ENCODE peak calls at places on chromosome 13, in eight cellular contexts. One of them, this sample, is unnamed.
A peak's percentile ranks its signal among the peaks of the same experiment; 100 is the strongest.

GRCh38 chr13:30906411-30906990 is 430 bp downstream of the MEDAG start:
- DNase-seq in CD4-positive, alpha-beta T cell: no peak
- DNase-seq in right cardiac atrium: peak; percentile 78
- DNase-seq in mesendoderm: peak; percentile 46
- DNase-seq in CD8-positive, alpha-beta T cell: no peak
- DNase-seq in AG04450: no peak
- DNase-seq in psoas muscle: no peak
- DNase-seq in effector memory CD4-positive, alpha-beta T cell: no peak
- DNase-seq in this sample: peak; percentile 33

GRCh38 chr13:47897411-47898050 is 103.5 kb downstream of the SUCLA2 start:
- DNase-seq in CD4-positive, alpha-beta T cell: no peak
- DNase-seq in right cardiac atrium: no peak
- DNase-seq in mesendoderm: peak; percentile 97
- DNase-seq in CD8-positive, alpha-beta T cell: no peak
- DNase-seq in AG04450: no peak
- DNase-seq in psoas muscle: no peak
- DNase-seq in effector memory CD4-positive, alpha-beta T cell: no peak
- DNase-seq in this sample: no peak

GRCh38 chr13:77918391-77919261 is at the start of gene EDNRB:
- DNase-seq in CD4-positive, alpha-beta T cell: no peak
- DNase-seq in right cardiac atrium: peak; percentile 85
- DNase-seq in mesendoderm: peak; percentile 74
- DNase-seq in CD8-positive, alpha-beta T cell: no peak
- DNase-seq in AG04450: no peak
- DNase-seq in psoas muscle: peak; percentile 71
- DNase-seq in effector memory CD4-positive, alpha-beta T cell: no peak
- DNase-seq in this sample: peak; percentile 52

GRCh38 chr13:89402211-89402610 is 1731.0 kb downstream of the SLITRK5 start:
- DNase-seq in CD4-positive, alpha-beta T cell: no peak
- DNase-seq in right cardiac atrium: no peak
- DNase-seq in mesendoderm: no peak
- DNase-seq in CD8-positive, alpha-beta T cell: no peak
- DNase-seq in AG04450: no peak
- DNase-seq in psoas muscle: no peak
- DNase-seq in effector memory CD4-positive, alpha-beta T cell: no peak
- DNase-seq in this sample: no peak

GRCh38 chr13:80458546-80458945 is 117.6 kb upstream of the SPRY2 start:
- DNase-seq in CD4-positive, alpha-beta T cell: no peak
- DNase-seq in right cardiac atrium: no peak
- DNase-seq in mesendoderm: no peak
- DNase-seq in CD8-positive, alpha-beta T cell: no peak
- DNase-seq in AG04450: no peak
- DNase-seq in psoas muscle: no peak
- DNase-seq in effector memory CD4-positive, alpha-beta T cell: no peak
- DNase-seq in this sample: no peak

GRCh38 chr13:85590231-85590931 is 208.8 kb downstream of the SLITRK6 start:
- DNase-seq in CD4-positive, alpha-beta T cell: no peak
- DNase-seq in right cardiac atrium: no peak
- DNase-seq in mesendoderm: no peak
- DNase-seq in CD8-positive, alpha-beta T cell: no peak
- DNase-seq in AG04450: no peak
- DNase-seq in psoas muscle: no peak
- DNase-seq in effector memory CD4-positive, alpha-beta T cell: no peak
- DNase-seq in this sample: no peak

GRCh38 chr13:62209539-62209938 is 793.9 kb upstream of the PCDH20 start:
- DNase-seq in CD4-positive, alpha-beta T cell: no peak
- DNase-seq in right cardiac atrium: no peak
- DNase-seq in mesendoderm: no peak
- DNase-seq in CD8-positive, alpha-beta T cell: no peak
- DNase-seq in AG04450: no peak
- DNase-seq in psoas muscle: no peak
- DNase-seq in effector memory CD4-positive, alpha-beta T cell: no peak
- DNase-seq in this sample: no peak

GRCh38 chr13:113904411-113904810 is 40.5 kb upstream of the GAS6 start:
- DNase-seq in CD4-positive, alpha-beta T cell: peak; percentile 21
- DNase-seq in right cardiac atrium: peak; percentile 86
- DNase-seq in mesendoderm: peak; percentile 67
- DNase-seq in CD8-positive, alpha-beta T cell: no peak
- DNase-seq in AG04450: no peak
- DNase-seq in psoas muscle: peak; percentile 80
- DNase-seq in effector memory CD4-positive, alpha-beta T cell: no peak
- DNase-seq in this sample: peak; percentile 59

GRCh38 chr13:78022164-78022877 is 103.7 kb upstream of the EDNRB start:
- DNase-seq in CD4-positive, alpha-beta T cell: no peak
- DNase-seq in right cardiac atrium: peak; percentile 34
- DNase-seq in mesendoderm: peak; percentile 54
- DNase-seq in CD8-positive, alpha-beta T cell: no peak
- DNase-seq in AG04450: peak; percentile 24
- DNase-seq in psoas muscle: no peak
- DNase-seq in effector memory CD4-positive, alpha-beta T cell: peak; percentile 3
- DNase-seq in this sample: peak; percentile 70

GRCh38 chr13:37690361-37690760 is 91.8 kb upstream of the POSTN start:
- DNase-seq in CD4-positive, alpha-beta T cell: no peak
- DNase-seq in right cardiac atrium: no peak
- DNase-seq in mesendoderm: no peak
- DNase-seq in CD8-positive, alpha-beta T cell: no peak
- DNase-seq in AG04450: no peak
- DNase-seq in psoas muscle: no peak
- DNase-seq in effector memory CD4-positive, alpha-beta T cell: no peak
- DNase-seq in this sample: no peak

GRCh38 chr13:20814224-20814910 is 40.6 kb upstream of the EEF1AKMT1 start:
- DNase-seq in CD4-positive, alpha-beta T cell: no peak
- DNase-seq in right cardiac atrium: peak; percentile 92
- DNase-seq in mesendoderm: peak; percentile 40
- DNase-seq in CD8-positive, alpha-beta T cell: no peak
- DNase-seq in AG04450: peak; percentile 91
- DNase-seq in psoas muscle: peak; percentile 95
- DNase-seq in effector memory CD4-positive, alpha-beta T cell: no peak
- DNase-seq in this sample: peak; percentile 95

GRCh38 chr13:77291779-77292178 is 35.1 kb downstream of the MYCBP2 start:
- DNase-seq in CD4-positive, alpha-beta T cell: no peak
- DNase-seq in right cardiac atrium: no peak
- DNase-seq in mesendoderm: no peak
- DNase-seq in CD8-positive, alpha-beta T cell: no peak
- DNase-seq in AG04450: no peak
- DNase-seq in psoas muscle: no peak
- DNase-seq in effector memory CD4-positive, alpha-beta T cell: no peak
- DNase-seq in this sample: no peak

GRCh38 chr13:33186851-33187250 is 98.7 kb downstream of the STARD13 start:
- DNase-seq in CD4-positive, alpha-beta T cell: no peak
- DNase-seq in right cardiac atrium: no peak
- DNase-seq in mesendoderm: peak; percentile 91
- DNase-seq in CD8-positive, alpha-beta T cell: no peak
- DNase-seq in AG04450: no peak
- DNase-seq in psoas muscle: no peak
- DNase-seq in effector memory CD4-positive, alpha-beta T cell: no peak
- DNase-seq in this sample: peak; percentile 78

GRCh38 chr13:93450226-93450625 is 223.6 kb downstream of the GPC6 start:
- DNase-seq in CD4-positive, alpha-beta T cell: no peak
- DNase-seq in right cardiac atrium: no peak
- DNase-seq in mesendoderm: no peak
- DNase-seq in CD8-positive, alpha-beta T cell: no peak
- DNase-seq in AG04450: peak; percentile 34
- DNase-seq in psoas muscle: no peak
- DNase-seq in effector memory CD4-positive, alpha-beta T cell: no peak
- DNase-seq in this sample: peak; percentile 80

GRCh38 chr13:51420681-51421476 is 32.0 kb downstream of the INTS6 start:
- DNase-seq in CD4-positive, alpha-beta T cell: no peak
- DNase-seq in right cardiac atrium: no peak
- DNase-seq in mesendoderm: peak; percentile 8
- DNase-seq in CD8-positive, alpha-beta T cell: no peak
- DNase-seq in AG04450: no peak
- DNase-seq in psoas muscle: no peak
- DNase-seq in effector memory CD4-positive, alpha-beta T cell: no peak
- DNase-seq in this sample: no peak

GRCh38 chr13:30845297-30846214 is 60.5 kb upstream of the MEDAG start:
- DNase-seq in CD4-positive, alpha-beta T cell: no peak
- DNase-seq in right cardiac atrium: no peak
- DNase-seq in mesendoderm: no peak
- DNase-seq in CD8-positive, alpha-beta T cell: no peak
- DNase-seq in AG04450: no peak
- DNase-seq in psoas muscle: no peak
- DNase-seq in effector memory CD4-positive, alpha-beta T cell: no peak
- DNase-seq in this sample: no peak

GRCh38 chr13:51921790-51922740 is 60.3 kb downstream of the CCDC70 start:
- DNase-seq in CD4-positive, alpha-beta T cell: no peak
- DNase-seq in right cardiac atrium: no peak
- DNase-seq in mesendoderm: peak; percentile 50
- DNase-seq in CD8-positive, alpha-beta T cell: no peak
- DNase-seq in AG04450: no peak
- DNase-seq in psoas muscle: no peak
- DNase-seq in effector memory CD4-positive, alpha-beta T cell: no peak
- DNase-seq in this sample: no peak

DNA sequence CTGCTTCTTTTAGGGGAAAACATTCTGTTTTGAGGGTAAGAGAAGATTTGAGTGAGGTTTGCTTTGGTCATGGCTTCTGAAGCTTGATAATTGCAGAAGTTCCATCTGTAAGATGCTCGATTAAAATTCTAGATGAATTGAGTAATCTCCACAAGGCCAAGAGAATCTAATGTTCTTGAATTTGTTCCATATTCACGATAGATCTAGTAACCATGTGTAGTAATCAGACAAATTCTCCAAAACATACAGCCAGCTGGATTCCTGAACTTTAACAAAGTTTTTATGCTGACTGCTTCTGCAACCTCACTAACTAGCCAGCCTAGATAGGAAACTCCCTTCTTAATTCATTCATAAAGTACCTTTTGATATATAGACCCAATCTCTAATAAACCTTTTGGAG is 92.7 kb downstream of the COL4A2 start:
- DNase-seq in CD4-positive, alpha-beta T cell: no peak
- DNase-seq in right cardiac atrium: no peak
- DNase-seq in mesendoderm: no peak
- DNase-seq in CD8-positive, alpha-beta T cell: no peak
- DNase-seq in AG04450: no peak
- DNase-seq in psoas muscle: no peak
- DNase-seq in effector memory CD4-positive, alpha-beta T cell: no peak
- DNase-seq in this sample: no peak
- H3K27ac ChIP-seq in CD4-positive, alpha-beta T cell: no peak overlapping the region
- H3K27ac ChIP-seq in right cardiac atrium: peak overlapping the region; percentile 22
- H3K27ac ChIP-seq in mesendoderm: no peak overlapping the region
- H3K27ac ChIP-seq in CD8-positive, alpha-beta T cell: no peak overlapping the region
- H3K27ac ChIP-seq in AG04450: peak overlapping the region; percentile 21
- H3K27ac ChIP-seq in psoas muscle: peak overlapping the region; percentile 47
- H3K27ac ChIP-seq in effector memory CD4-positive, alpha-beta T cell: no peak overlapping the region
- H3K27ac ChIP-seq in this sample: no peak overlapping the region

DNA sequence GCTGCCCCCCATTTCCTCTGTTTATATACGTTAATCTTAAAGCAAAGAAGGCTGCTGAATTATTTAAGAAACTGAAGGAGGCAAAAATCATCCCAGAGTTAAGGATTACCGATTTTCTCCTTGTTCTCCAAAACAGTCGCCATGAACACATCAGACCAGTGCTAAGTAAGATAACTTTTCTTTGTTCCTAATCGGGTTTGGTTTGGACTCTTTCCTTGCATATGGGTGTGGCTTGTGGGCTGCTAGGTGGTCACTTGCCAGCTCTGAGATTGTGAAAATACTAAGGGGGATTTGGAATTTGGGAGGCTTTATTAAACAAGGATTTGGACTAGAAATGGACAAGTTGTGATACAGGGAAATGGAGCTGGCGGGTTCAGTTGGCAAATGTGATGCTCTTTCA is 212.1 kb downstream of the OXGR1 start:
- DNase-seq in CD4-positive, alpha-beta T cell: no peak
- DNase-seq in right cardiac atrium: peak; percentile 53
- DNase-seq in mesendoderm: no peak
- DNase-seq in CD8-positive, alpha-beta T cell: no peak
- DNase-seq in AG04450: no peak
- DNase-seq in psoas muscle: no peak
- DNase-seq in effector memory CD4-positive, alpha-beta T cell: no peak
- DNase-seq in this sample: no peak
- H3K27ac ChIP-seq in CD4-positive, alpha-beta T cell: no peak overlapping the region
- H3K27ac ChIP-seq in right cardiac atrium: peak overlapping the region; percentile 29
- H3K27ac ChIP-seq in mesendoderm: no peak overlapping the region
- H3K27ac ChIP-seq in CD8-positive, alpha-beta T cell: no peak overlapping the region
- H3K27ac ChIP-seq in AG04450: no peak overlapping the region
- H3K27ac ChIP-seq in psoas muscle: no peak overlapping the region
- H3K27ac ChIP-seq in effector memory CD4-positive, alpha-beta T cell: no peak overlapping the region
- H3K27ac ChIP-seq in this sample: no peak overlapping the region

GRCh38 chr13:40189426-40189825 is 477.0 kb downstream of the FOXO1 start:
- DNase-seq in CD4-positive, alpha-beta T cell: no peak
- DNase-seq in right cardiac atrium: no peak
- DNase-seq in mesendoderm: no peak
- DNase-seq in CD8-positive, alpha-beta T cell: no peak
- DNase-seq in AG04450: no peak
- DNase-seq in psoas muscle: no peak
- DNase-seq in effector memory CD4-positive, alpha-beta T cell: no peak
- DNase-seq in this sample: no peak

GRCh38 chr13:40189885-40190655 is 476.4 kb downstream of the FOXO1 start:
- DNase-seq in CD4-positive, alpha-beta T cell: no peak
- DNase-seq in right cardiac atrium: peak; percentile 74
- DNase-seq in mesendoderm: peak; percentile 36
- DNase-seq in CD8-positive, alpha-beta T cell: no peak
- DNase-seq in AG04450: no peak
- DNase-seq in psoas muscle: no peak
- DNase-seq in effector memory CD4-positive, alpha-beta T cell: no peak
- DNase-seq in this sample: peak; percentile 52

GRCh38 chr13:40192516-40193257 is 473.8 kb downstream of the FOXO1 start:
- DNase-seq in CD4-positive, alpha-beta T cell: no peak
- DNase-seq in right cardiac atrium: peak; percentile 58
- DNase-seq in mesendoderm: no peak
- DNase-seq in CD8-positive, alpha-beta T cell: no peak
- DNase-seq in AG04450: no peak
- DNase-seq in psoas muscle: no peak
- DNase-seq in effector memory CD4-positive, alpha-beta T cell: no peak
- DNase-seq in this sample: no peak

GRCh38 chr13:40191186-40191980 is 475.1 kb downstream of the FOXO1 start:
- DNase-seq in CD4-positive, alpha-beta T cell: no peak
- DNase-seq in right cardiac atrium: no peak
- DNase-seq in mesendoderm: no peak
- DNase-seq in CD8-positive, alpha-beta T cell: no peak
- DNase-seq in AG04450: no peak
- DNase-seq in psoas muscle: no peak
- DNase-seq in effector memory CD4-positive, alpha-beta T cell: no peak
- DNase-seq in this sample: peak; percentile 67

DNA sequence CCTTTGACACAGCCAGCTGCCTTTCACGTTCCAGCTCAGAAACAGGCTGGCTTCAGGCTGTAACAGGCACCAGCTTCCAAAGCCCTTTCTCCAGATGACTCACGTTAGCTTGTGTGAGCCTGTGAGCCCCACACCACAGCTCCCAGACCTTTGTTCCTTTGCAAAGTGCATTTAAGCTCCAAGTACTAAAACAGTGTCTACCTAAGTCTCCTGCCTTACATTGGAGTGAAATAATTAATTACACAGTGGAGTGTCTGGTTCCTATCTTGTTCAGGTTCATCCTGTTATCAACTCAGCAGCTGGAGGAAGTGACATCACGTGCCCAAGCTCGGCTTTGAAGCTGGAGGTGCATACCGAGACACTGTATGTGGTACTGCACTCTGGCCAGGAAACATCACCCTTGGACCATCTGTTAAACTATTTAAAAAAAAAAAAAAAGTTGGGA is 475.8 kb downstream of the FOXO1 start:
- DNase-seq in CD4-positive, alpha-beta T cell: peak; percentile 44
- DNase-seq in right cardiac atrium: peak; percentile 75
- DNase-seq in mesendoderm: peak; percentile 66
- DNase-seq in CD8-positive, alpha-beta T cell: peak; percentile 36
- DNase-seq in AG04450: no peak
- DNase-seq in psoas muscle: no peak
- DNase-seq in effector memory CD4-positive, alpha-beta T cell: peak; percentile 45
- DNase-seq in this sample: peak; percentile 86
- H3K27ac ChIP-seq in CD4-positive, alpha-beta T cell: peak overlapping the region; percentile 60
- H3K27ac ChIP-seq in right cardiac atrium: peak overlapping the region; percentile 47
- H3K27ac ChIP-seq in mesendoderm: no peak overlapping the region
- H3K27ac ChIP-seq in CD8-positive, alpha-beta T cell: peak overlapping the region; percentile 58
- H3K27ac ChIP-seq in AG04450: no peak overlapping the region
- H3K27ac ChIP-seq in psoas muscle: peak overlapping the region; percentile 54
- H3K27ac ChIP-seq in effector memory CD4-positive, alpha-beta T cell: peak overlapping the region; percentile 54
- H3K27ac ChIP-seq in this sample: no peak overlapping the region

GRCh38 chr13:95456837-95457236 is 95.7 kb upstream of the CLDN10 start:
- DNase-seq in CD4-positive, alpha-beta T cell: no peak
- DNase-seq in right cardiac atrium: no peak
- DNase-seq in mesendoderm: no peak
- DNase-seq in CD8-positive, alpha-beta T cell: no peak
- DNase-seq in AG04450: no peak
- DNase-seq in psoas muscle: no peak
- DNase-seq in effector memory CD4-positive, alpha-beta T cell: no peak
- DNase-seq in this sample: no peak
- H3K27ac ChIP-seq in CD4-positive, alpha-beta T cell: no peak overlapping the region
- H3K27ac ChIP-seq in right cardiac atrium: no peak overlapping the region
- H3K27ac ChIP-seq in mesendoderm: no peak overlapping the region
- H3K27ac ChIP-seq in CD8-positive, alpha-beta T cell: no peak overlapping the region
- H3K27ac ChIP-seq in AG04450: no peak overlapping the region
- H3K27ac ChIP-seq in psoas muscle: no peak overlapping the region
- H3K27ac ChIP-seq in effector memory CD4-positive, alpha-beta T cell: no peak overlapping the region
- H3K27ac ChIP-seq in this sample: no peak overlapping the region

This sample was measured in cardiac muscle cell.